ENCODE peak calls at places on chromosomes 2 and 18, in six cellular contexts. K, F, Z, Q, W and M are unnamed samples.

GRCh38 chr2:79670198-79670597 is 157.3 kb downstream of the CTNNA2 start:
- DNase-seq in Q (peak), W (no peak), K (no peak), Z (peak), F (peak), M (no peak)

GRCh38 chr2:235486729-235487128 is 7.1 kb upstream of the AGAP1 start:
- DNase-seq in W (no peak), K (no peak), Q (no peak), F (no peak), Z (no peak), M (no peak)

GRCh38 chr2:119485336-119486110 is 38.8 kb downstream of the SCTR start:
- DNase-seq in Q (no peak), W (no peak), F (no peak), Z (no peak), K (no peak), M (no peak)

GRCh38 chr2:69789129-69789528 is 40.3 kb upstream of the GMCL1 start:
- DNase-seq in Q (no peak), Z (no peak), W (no peak), K (no peak), F (peak), M (no peak)

GRCh38 chr2:133581027-133581760 is 12.9 kb upstream of the NCKAP5 start:
- DNase-seq in K (no peak), Z (no peak), W (no peak), F (no peak), Q (no peak), M (no peak)

GRCh38 chr2:238702691-238703415 is 145.0 kb upstream of the TWIST2 start:
- DNase-seq in Q (no peak), W (no peak), F (no peak), K (no peak), Z (no peak), M (no peak)

GRCh38 chr2:25339791-25340339 is 1.9 kb downstream of the DNMT3A start:
- DNase-seq in K (no peak), Q (peak), Z (no peak), W (no peak), F (peak), M (no peak)

GRCh38 chr18:31116853-31117595 is 14.8 kb upstream of the DSC2 start:
- DNase-seq in W (no peak), Q (no peak), F (no peak), Z (no peak), K (no peak), M (no peak)

GRCh38 chr18:49623571-49623970 is 61.7 kb downstream of the LIPG start:
- DNase-seq in W (no peak), Q (no peak), F (no peak), K (no peak), Z (no peak), M (no peak)

GRCh38 chr18:9147440-9148238 is 11.1 kb downstream of the ANKRD12 start:
- DNase-seq in W (no peak), Q (no peak), F (peak), K (peak), Z (peak), M (no peak)

GRCh38 chr18:57416542-57416941 is 18.6 kb upstream of the ONECUT2 start:
- DNase-seq in Q (no peak), Z (no peak), F (no peak), W (no peak), K (no peak), M (no peak)

GRCh38 chr2:33205693-33206434 is 259.1 kb downstream of the LTBP1 start:
- DNase-seq in Z (no peak), F (no peak), W (peak), Q (no peak), K (peak), M (peak)

GRCh38 chr2:85913854-85914524 is 25.2 kb upstream of the ST3GAL5 start:
- DNase-seq in F (no peak), Q (no peak), W (no peak), K (no peak), Z (no peak), M (no peak)

GRCh38 chr18:22191346-22191710 is 21.9 kb downstream of the GATA6 start:
- DNase-seq in Q (no peak), Z (no peak), F (no peak), W (no peak), K (no peak), M (no peak)

GRCh38 chr2:171741189-171741588 is 53.9 kb downstream of the DYNC1I2 start:
- DNase-seq in Q (no peak), Z (no peak), W (no peak), K (peak), F (no peak), M (no peak)

GRCh38 chr2:241680827-241681599 is 5.6 kb downstream of the DTYMK start:
- DNase-seq in F (no peak), W (no peak), Q (no peak), K (no peak), Z (no peak), M (no peak)

GRCh38 chr2:172906401-172906811 is 169.2 kb upstream of the MAP3K20 start:
- DNase-seq in W (no peak), F (no peak), Z (no peak), K (no peak), Q (no peak), M (no peak)

GRCh38 chr2:120288016-120288373 is 35.3 kb downstream of the RALB start:
- DNase-seq in Z (no peak), F (no peak), K (no peak), Q (no peak), W (no peak), M (no peak)

GRCh38 chr18:374735-375168 is 106.9 kb upstream of the THOC1 start:
- DNase-seq in F (no peak), W (no peak), Q (no peak), Z (no peak), K (no peak), M (peak)

GRCh38 chr18:5294113-5294617 is 1.4 kb downstream of the ZBTB14 start:
- DNase-seq in Z (peak), W (peak), Q (no peak), K (no peak), F (no peak), M (peak)

GRCh38 chr2:98470851-98471255 is 26.2 kb downstream of the INPP4A start:
- DNase-seq in W (no peak), Z (no peak), F (no peak), K (no peak), Q (no peak), M (no peak)

GRCh38 chr2:169928463-169928864 is 101.2 kb downstream of the UBR3 start:
- DNase-seq in K (no peak), Z (peak), Q (no peak), F (peak), W (no peak), M (no peak)

GRCh38 chr2:147977679-147978078 is 42.9 kb downstream of the ORC4 start:
- DNase-seq in Z (no peak), F (no peak), W (no peak), K (no peak), Q (no peak), M (no peak)

GRCh38 chr2:135657806-135658582 is 83.7 kb upstream of the UBXN4 start:
- DNase-seq in W (no peak), K (peak), F (no peak), Q (no peak), Z (no peak), M (no peak)

GRCh38 chr18:13397504-13398163 is 179.1 kb downstream of the LDLRAD4 start:
- DNase-seq in W (no peak), Q (no peak), Z (no peak), K (no peak), F (no peak), M (no peak)

GRCh38 chr2:113275556-113276215 is 3.0 kb downstream of the PAX8 start:
- DNase-seq in F (no peak), W (no peak), K (no peak), Q (peak), Z (no peak), M (no peak)

GRCh38 chr2:212282596-212283330 is 255.8 kb downstream of the ERBB4 start:
- DNase-seq in K (no peak), F (no peak), Z (no peak), W (no peak), Q (no peak), M (no peak)

GRCh38 chr2:199119796-199120195 is 337.9 kb downstream of the SATB2 start:
- DNase-seq in K (no peak), Q (no peak), F (no peak), W (no peak), Z (no peak), M (no peak)

GRCh38 chr18:35508746-35509338 is 11.1 kb upstream of the INO80C start:
- DNase-seq in Z (no peak), Q (peak), K (no peak), F (no peak), W (no peak), M (no peak)

GRCh38 chr2:31401580-31401979 is 13.0 kb downstream of the XDH start:
- DNase-seq in Z (no peak), F (no peak), K (no peak), Q (no peak), W (no peak), M (no peak)

DNA sequence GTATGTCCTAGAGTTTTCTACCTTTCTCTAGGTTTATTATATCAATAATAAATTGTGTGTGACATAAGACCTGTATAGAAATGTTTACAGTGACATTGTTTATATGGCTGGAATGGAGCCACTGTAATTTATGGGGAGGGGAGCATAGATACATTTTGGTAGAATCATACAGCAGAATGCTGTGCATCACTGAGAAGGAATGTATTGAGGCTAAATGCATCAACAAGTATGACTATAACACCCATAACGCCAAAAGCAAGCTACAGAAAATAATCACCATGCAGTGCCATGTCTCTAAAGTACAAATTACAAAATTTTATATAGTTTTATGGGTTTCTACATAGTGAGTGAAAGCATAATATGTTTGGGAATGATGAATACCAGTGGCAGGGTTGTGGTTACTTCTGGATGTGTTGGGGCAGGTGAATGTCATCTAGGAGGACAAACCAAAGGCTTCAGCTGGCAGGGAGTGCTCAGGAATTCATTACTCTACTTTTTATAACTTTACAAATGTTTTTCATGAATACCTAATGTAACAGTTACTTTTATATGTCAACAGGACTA is 226.0 kb upstream of the NETO1 start:
- DNase-seq in W (no peak), Q (no peak), K (no peak), F (no peak), Z (no peak), M (no peak)
- TF ChIP-seq POLR2AphosphoS5 in W (no peak), Q (no peak), K (no peak), F (no peak), Z (no peak), M (no peak)

GRCh38 chr2:183034806-183035205 is 3.5 kb downstream of the NCKAP1 start:
- DNase-seq in W (no peak), K (no peak), F (no peak), Z (no peak), Q (no peak), M (no peak)

GRCh38 chr2:183035954-183036669 is 2.1 kb downstream of the NCKAP1 start:
- DNase-seq in W (no peak), K (peak), Z (peak), Q (no peak), F (no peak), M (peak)

GRCh38 chr2:183032200-183032794 is 6.0 kb downstream of the NCKAP1 start:
- DNase-seq in Q (no peak), W (no peak), F (peak), K (no peak), Z (no peak), M (no peak)

GRCh38 chr2:183035298-183035953 is 2.8 kb downstream of the NCKAP1 start:
- DNase-seq in Q (no peak), K (no peak), F (no peak), W (no peak), Z (peak), M (no peak)

DNA sequence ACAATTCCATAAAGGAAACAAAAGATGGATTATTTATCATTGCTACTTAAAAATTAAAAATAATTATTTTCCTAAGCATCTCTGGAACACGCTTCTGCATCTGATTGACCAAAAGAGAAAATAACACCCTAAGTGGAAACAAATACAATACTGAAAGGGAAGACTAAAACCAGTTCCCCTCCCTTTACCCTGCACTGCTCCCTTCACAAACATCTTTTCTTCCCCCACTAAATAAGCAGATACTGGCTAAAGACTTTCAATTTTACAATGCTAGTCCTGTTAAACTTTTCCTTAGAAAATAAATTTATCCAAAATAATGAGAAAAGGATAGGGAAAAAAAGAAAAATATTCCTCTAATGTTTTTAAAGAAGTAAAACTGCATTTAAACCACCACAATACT is 4.3 kb downstream of the NCKAP1 start:
- DNase-seq in Q (no peak), K (no peak), Z (no peak), F (no peak), W (no peak), M (no peak)
- TF ChIP-seq TAF1 in Q (no peak), K (no peak), Z (no peak), F (no peak), W (no peak), M (no peak)

GRCh38 chr2:19195681-19196080 is 162.7 kb downstream of the OSR1 start:
- DNase-seq in Q (no peak), Z (no peak), F (no peak), W (no peak), K (no peak), M (no peak)

GRCh38 chr2:19201911-19202310 is 156.5 kb downstream of the OSR1 start:
- DNase-seq in K (no peak), F (no peak), Q (no peak), Z (no peak), W (no peak), M (no peak)

DNA sequence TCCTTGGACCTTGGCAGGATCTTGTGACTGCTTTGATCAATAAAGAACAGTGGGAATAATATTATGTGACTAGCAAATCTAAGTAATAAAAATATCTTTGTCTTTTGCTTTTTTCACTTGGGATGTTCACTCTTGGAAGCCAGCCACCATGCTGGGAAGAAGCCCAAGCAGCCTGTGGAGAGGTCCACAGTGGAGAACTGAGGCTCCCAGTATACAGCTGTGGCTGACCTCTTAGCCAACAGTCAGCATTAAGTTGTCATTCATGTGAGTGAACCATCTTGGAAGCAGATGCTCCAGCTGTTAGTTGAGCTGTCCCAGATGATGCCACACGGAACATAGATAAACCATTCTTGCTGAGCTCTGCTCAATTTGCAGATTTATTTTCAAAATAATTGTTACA is 160.0 kb downstream of the OSR1 start:
- DNase-seq in K (no peak), F (no peak), W (no peak), Z (no peak), Q (no peak), M (no peak)
- TF ChIP-seq POLR2A in K (no peak), F (no peak), W (no peak), Z (no peak), Q (no peak), M (no peak)

DNA sequence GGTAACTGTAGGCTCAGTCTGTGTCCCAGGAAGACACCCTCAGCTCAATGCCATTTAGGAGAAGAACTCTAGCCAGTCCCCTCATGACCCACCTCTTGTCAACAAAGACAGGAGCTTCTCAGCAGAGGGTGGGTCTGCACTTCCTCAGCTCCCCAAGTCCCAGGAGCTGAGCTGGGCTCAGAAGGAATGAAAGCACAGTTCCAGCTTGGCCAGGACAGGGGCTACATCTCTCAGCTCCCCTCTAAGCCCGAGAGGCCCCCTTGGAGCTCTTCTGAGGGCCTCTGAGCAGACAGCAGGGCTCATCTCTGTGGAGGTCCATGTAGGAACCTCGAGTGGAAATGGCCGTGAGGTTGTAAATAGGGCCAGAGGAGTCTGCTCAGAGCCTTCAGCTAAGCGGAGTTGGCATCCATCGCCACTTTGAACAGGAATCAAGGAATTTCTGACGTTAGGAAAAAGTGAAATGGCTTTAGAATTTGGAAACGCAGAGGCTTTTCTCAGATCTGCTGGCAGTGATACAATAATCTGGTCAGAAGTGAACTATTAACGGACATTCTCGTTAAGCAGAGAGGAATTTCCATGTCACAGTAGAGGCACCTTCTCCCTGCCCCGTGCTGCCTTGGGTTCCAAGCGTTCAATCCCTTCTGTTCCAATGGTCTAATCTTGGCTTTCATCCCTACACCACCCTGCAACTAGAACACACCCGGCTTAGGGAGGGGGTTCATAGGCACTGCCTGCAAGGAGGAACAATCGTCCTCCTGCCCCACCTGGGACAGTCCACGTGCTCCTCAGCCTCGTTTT is 213.9 kb downstream of the NDUFA10 start:
- DNase-seq in K (no peak), F (no peak), Z (no peak), W (no peak), Q (no peak), M (no peak)
- TF ChIP-seq POLR2AphosphoS5 in K (no peak), F (no peak), Z (no peak), W (no peak), Q (no peak), M (no peak)

GRCh38 chr2:96304606-96305005 is 740 bp downstream of the SNRNP200 start:
- DNase-seq in K (no peak), Q (no peak), F (peak), Z (no peak), W (no peak), M (no peak)

GRCh38 chr2:96305979-96306308 is 598 bp upstream of the SNRNP200 start:
- DNase-seq in Q (no peak), F (no peak), Z (peak), W (no peak), K (no peak), M (no peak)

GRCh38 chr2:96306370-96306769 is 1.0 kb upstream of the SNRNP200 start:
- DNase-seq in Q (no peak), F (peak), Z (no peak), W (no peak), K (no peak), M (no peak)

GRCh38 chr2:96305091-96305978 is at the start of gene SNRNP200:
- DNase-seq in F (peak), W (peak), Z (peak), K (no peak), Q (peak), M (peak)

GRCh38 chr2:96308248-96308647 is 2.9 kb upstream of the SNRNP200 start:
- DNase-seq in Q (no peak), W (no peak), K (no peak), F (no peak), Z (peak), M (no peak)
- TF ChIP-seq TAF1 in Q (no peak), W (no peak), K (no peak), F (no peak), Z (no peak), M (no peak)

DNA sequence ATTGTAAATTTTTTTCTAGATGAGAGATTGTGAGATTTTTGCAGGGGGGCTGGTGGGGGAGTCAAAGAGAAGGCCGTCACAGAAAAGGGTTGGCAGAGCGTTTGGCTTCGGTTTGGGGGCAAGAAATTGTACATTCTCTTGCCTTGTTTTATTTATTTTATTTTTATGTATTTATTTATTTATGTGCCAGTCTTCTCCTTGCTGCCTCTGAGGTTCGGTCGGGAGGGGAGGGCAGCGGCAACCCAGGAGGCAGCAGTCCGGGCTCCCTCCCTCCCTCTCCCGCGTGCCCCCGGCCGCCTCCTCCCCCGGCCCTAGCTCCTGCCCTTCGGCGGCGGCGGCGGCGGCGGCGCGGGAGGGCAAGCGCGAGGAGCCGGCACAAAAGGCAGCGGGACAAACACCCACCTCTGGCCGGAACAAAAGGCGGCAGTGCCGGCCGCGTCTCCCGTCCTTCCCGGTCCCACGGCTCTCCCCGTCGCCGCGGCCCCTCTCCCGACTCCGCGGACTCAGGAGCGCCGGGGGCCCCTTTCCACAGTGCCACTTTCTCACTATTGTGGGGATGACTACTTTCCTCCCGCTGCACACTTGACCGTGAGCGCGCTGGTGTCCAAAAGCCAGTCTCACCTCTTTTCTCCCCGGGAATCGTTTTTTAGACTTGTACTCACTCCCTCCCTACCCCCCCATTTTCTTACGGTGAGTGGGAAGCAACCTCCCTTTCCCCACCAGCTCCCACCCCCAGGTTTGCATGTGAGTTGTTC is 1.2 kb downstream of the BCL11A start:
- DNase-seq in Q (peak), F (no peak), Z (no peak), W (no peak), K (no peak), M (no peak)
- TF ChIP-seq POLR2A in Q (no peak), F (no peak), Z (no peak), W (no peak), K (peak), M (no peak)